ENCODE peak calls at places on chromosomes 13 and 19, in six cellular contexts. W is A549, N is GM12878, I is HepG2, C is K562, K is endothelial cell of umbilical vein. F is an unnamed sample.

GRCh38 chr13:91199866-91200265 is 147.6 kb upstream of the MIR17HG start:
- DNase-seq in N (no peak), K (no peak), I (no peak), C (no peak), W (no peak), F (no peak)

GRCh38 chr13:72622546-72622945 is 104.9 kb downstream of the MZT1 start:
- DNase-seq in K (no peak), C (no peak), I (no peak), N (no peak), W (no peak), F (no peak)

GRCh38 chr13:28564030-28564429 is 69.1 kb upstream of the FLT1 start:
- DNase-seq in W (no peak), K (no peak), I (no peak), N (no peak), C (no peak), F (no peak)

GRCh38 chr13:41188584-41188983 is 5.8 kb downstream of the KBTBD7 start:
- DNase-seq in I (no peak), N (no peak), K (no peak), W (no peak), C (no peak), F (no peak)

GRCh38 chr19:17339088-17339741 is 1.9 kb downstream of the GTPBP3 start:
- DNase-seq in I (no peak), W (no peak), N (no peak), C (peak; percentile 73), K (no peak), F (no peak)

GRCh38 chr13:109900723-109901122 is 114.3 kb upstream of the IRS2 start:
- DNase-seq in C (no peak), K (no peak), W (no peak), I (no peak), N (no peak), F (no peak)

GRCh38 chr19:41019346-41019745 is 28.3 kb downstream of the CYP2B6 start:
- DNase-seq in K (no peak), W (no peak), C (peak; percentile 2), I (no peak), N (no peak), F (no peak)

GRCh38 chr19:16210168-16210567 is 12.5 kb downstream of the AP1M1 start:
- DNase-seq in W (no peak), I (no peak), K (no peak), N (no peak), C (no peak), F (no peak)

GRCh38 chr19:39826311-39826945 is 7.5 kb downstream of the DYRK1B start:
- DNase-seq in K (no peak), C (no peak), I (no peak), N (no peak), W (no peak), F (no peak)

GRCh38 chr19:4326837-4327251 is 11.8 kb downstream of the STAP2 start:
- DNase-seq in I (no peak), W (no peak), C (peak; percentile 86), K (no peak), N (no peak), F (peak; percentile 25)

GRCh38 chr13:104694397-104694796 is 1628.2 kb upstream of the SLC10A2 start:
- DNase-seq in W (no peak), K (no peak), C (no peak), I (no peak), N (no peak), F (no peak)

GRCh38 chr13:83618966-83619365 is 263.3 kb downstream of the SLITRK1 start:
- DNase-seq in I (no peak), N (no peak), K (no peak), C (no peak), W (no peak), F (no peak)

GRCh38 chr13:33169273-33169980 is 116.1 kb downstream of the STARD13 start:
- DNase-seq in K (peak; percentile 87), N (no peak), W (no peak), I (no peak), C (no peak), F (no peak)

GRCh38 chr13:49436890-49437289 is 7.0 kb downstream of the CAB39L start:
- DNase-seq in K (no peak), W (peak; percentile 34), N (no peak), I (no peak), C (no peak), F (no peak)

GRCh38 chr19:556611-557382 is 12.9 kb downstream of the GZMM start:
- DNase-seq in W (no peak), K (no peak), C (peak; percentile 65), I (peak; percentile 27), N (no peak), F (peak; percentile 31)

GRCh38 chr13:45584816-45585215 is 30.7 kb downstream of the ERICH6B start:
- DNase-seq in K (no peak), W (peak; percentile 26), C (peak; percentile 11), N (no peak), I (peak; percentile 20), F (peak; percentile 16)

GRCh38 chr13:95411641-95412040 is 110.4 kb upstream of the ABCC4 start:
- DNase-seq in C (no peak), I (no peak), W (no peak), N (no peak), K (no peak), F (no peak)

GRCh38 chr13:31588923-31589322 is 150.4 kb upstream of the RXFP2 start:
- DNase-seq in W (no peak), I (no peak), N (no peak), C (no peak), K (no peak), F (no peak)

GRCh38 chr19:10797541-10798256 is 38.3 kb downstream of the TMED1 start:
- DNase-seq in C (no peak), I (no peak), W (no peak), K (peak; percentile 48), N (peak; percentile 74), F (peak; percentile 20)

GRCh38 chr19:13847900-13848677 is 28.8 kb upstream of the NANOS3 start:
- DNase-seq in K (no peak), W (no peak), N (no peak), C (no peak), I (no peak), F (no peak)

GRCh38 chr19:11927227-11927626 is 2.3 kb downstream of the ZNF700 start:
- DNase-seq in K (no peak), C (no peak), W (no peak), I (no peak), N (no peak), F (no peak)

GRCh38 chr19:11921852-11922495 is 2.9 kb upstream of the ZNF700 start:
- DNase-seq in I (no peak), K (no peak), W (no peak), N (no peak), C (no peak), F (no peak)

DNA sequence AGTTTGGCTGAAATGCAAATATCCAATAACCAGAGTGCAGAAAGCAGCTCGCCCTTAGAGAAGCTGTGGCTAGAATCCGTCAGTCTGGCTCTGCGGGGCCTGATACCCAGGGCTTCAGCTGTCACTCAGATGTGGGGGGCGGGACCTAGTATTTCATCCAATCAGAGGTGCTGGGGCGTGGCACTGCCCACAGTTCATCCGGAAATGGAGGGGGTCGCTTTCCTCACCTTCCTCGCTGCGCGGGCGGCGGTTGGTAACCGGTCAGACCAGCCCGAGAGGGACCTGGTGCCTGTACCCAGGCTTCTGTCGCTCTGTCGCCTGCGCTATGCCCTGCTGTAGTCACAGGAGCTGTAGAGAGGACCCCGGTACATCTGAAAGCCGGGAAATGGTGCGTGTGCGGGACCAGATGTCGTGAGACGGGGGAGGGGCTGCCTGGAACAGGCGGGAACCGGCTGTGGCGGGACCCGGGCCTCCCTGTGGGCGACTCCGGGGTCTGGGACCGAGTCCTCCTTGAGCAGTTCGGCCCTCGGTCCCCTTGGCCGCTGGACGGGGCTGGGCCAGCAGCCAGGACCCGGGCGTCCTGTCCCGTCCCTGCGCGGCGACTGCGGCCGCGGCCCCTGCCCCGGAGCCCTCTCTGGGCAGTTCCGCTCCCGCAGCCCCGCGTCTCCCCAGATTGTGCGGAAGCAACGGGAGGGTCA is at the start of gene ZNF700:
- DNase-seq in I (peak; percentile 93), C (peak; percentile 94), K (peak; percentile 91), W (peak; percentile 16), N (peak; percentile 92), F (peak; percentile 97)
- TF ChIP-seq POLR2A in I (peak; percentile 97), C (peak; percentile 97), K (peak; percentile 87), W (no peak), N (peak; percentile 96), F (peak; percentile 90)

GRCh38 chr13:102657630-102658029 is 37.2 kb downstream of the METTL21C start:
- DNase-seq in K (no peak), N (no peak), I (no peak), C (no peak), W (no peak), F (no peak)

GRCh38 chr13:102654786-102655185 is 40.1 kb downstream of the METTL21C start:
- DNase-seq in K (peak; percentile 13), C (no peak), W (no peak), N (no peak), I (no peak), F (no peak)

GRCh38 chr13:102659168-102659713 is 35.6 kb downstream of the METTL21C start:
- DNase-seq in C (no peak), I (no peak), N (no peak), W (no peak), K (no peak), F (no peak)

DNA sequence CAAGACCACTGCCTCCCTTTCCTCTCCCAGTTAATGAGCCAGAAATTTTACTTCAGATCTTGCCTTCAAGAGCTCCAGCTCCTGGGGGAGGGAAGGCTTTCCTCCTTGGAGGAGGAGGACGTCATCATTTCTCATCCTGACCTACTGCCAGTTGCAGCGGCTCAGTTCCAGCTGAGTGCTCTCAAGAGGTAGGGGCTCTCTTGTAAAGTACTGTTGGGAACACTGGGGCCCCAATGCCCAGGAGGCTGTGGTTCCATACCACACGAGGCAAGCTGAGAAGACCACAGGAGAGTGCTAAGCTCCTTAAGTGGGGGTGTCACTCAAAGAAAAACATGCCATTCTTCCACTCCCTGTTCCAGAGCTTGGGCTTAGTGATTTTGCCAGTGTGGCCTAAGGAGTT is 36.2 kb downstream of the METTL21C start:
- DNase-seq in I (no peak), C (no peak), N (no peak), W (no peak), K (no peak), F (no peak)
- TF ChIP-seq MYC in I (no peak), C (no peak), N (no peak), W (no peak), K (no peak), F (no peak)

GRCh38 chr19:2711175-2711936 is 8.9 kb upstream of the GNG7 start:
- DNase-seq in N (no peak), C (peak; percentile 38), W (no peak), K (no peak), I (no peak), F (peak; percentile 75)
- H3K4me3 ChIP-seq in N (no peak overlapping the region), C (no peak overlapping the region), W (no peak overlapping the region), K (no peak overlapping the region), I (no peak overlapping the region), F (no peak overlapping the region)

DNA sequence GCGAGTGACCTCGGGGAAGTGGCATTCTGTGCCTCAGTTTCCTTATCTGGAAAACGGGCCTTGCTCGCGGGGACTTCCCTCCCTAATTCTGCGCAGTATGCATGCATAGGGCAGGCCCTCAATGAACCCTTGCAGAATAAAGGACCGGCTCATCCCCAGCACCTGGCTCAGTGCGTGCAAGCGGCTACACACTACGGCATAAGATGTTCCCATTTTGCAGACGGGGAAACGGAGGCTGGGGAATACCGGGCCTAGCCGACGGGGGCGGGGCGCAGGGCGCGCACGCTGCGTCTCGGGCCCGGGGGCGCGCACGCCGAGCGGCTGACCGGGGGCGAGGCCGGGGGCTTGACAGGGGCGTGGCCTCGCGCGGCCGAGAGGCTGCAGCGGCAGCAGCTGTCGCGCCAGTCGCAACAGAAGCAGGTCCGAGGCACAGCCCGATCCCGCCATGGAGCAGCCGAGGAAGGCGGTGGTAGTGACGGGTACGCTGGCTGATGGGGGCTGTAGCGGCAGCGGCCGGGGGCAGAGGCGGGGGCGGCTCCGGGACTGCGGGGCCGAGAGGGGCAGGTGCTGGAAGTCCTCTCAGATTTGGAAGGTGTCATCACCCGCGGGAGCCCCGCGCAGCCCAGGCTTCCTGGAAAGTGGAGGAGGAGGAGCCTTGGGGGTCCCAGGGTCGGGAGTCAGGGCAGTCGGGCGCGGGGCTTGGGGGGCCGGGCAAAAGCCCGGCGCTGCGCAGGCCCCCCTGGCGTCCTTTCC is at the start of gene PGPEP1:
- DNase-seq in I (no peak), W (peak; percentile 38), C (peak; percentile 97), K (peak; percentile 65), N (no peak), F (peak; percentile 71)
- TF ChIP-seq POLR2A in I (no peak), W (no peak), C (peak; percentile 71), K (peak; percentile 64), N (peak; percentile 70), F (peak; percentile 51)

F was measured in NB4.